ENCODE peak calls at places on chromosomes 1 and 21, in five cellular contexts. U is mammary epithelial cell, R is neural progenitor cell, Q is keratinocyte, V is PC-3. P is an unnamed sample.

GRCh38 chr1:241639653-241640148 is 468 bp downstream of the CHML start:
- DNase-seq in U (peak), R (peak), Q (no peak), V (no peak), P (peak)

GRCh38 chr21:36825683-36826082 is 126.8 kb downstream of the SIM2 start:
- DNase-seq in U (no peak), R (no peak), Q (no peak), V (no peak), P (no peak)

GRCh38 chr1:200226268-200226968 is 183.4 kb downstream of the ZNF281 start:
- DNase-seq in U (no peak), R (peak), Q (no peak), V (no peak), P (no peak)

GRCh38 chr1:43324810-43325209 is 12.8 kb upstream of the MPL start:
- DNase-seq in U (no peak), R (no peak), Q (no peak), V (no peak), P (no peak)

GRCh38 chr1:21492171-21492625 is 17.0 kb upstream of the ALPL start:
- DNase-seq in U (no peak), R (no peak), Q (no peak), V (no peak), P (no peak)

GRCh38 chr1:213997772-213998107 is 10.0 kb downstream of the PROX1 start:
- DNase-seq in U (no peak), R (no peak), Q (no peak), V (no peak), P (no peak)

GRCh38 chr1:38783659-38784229 is 75.8 kb downstream of the RRAGC start:
- DNase-seq in U (no peak), R (peak), Q (no peak), V (no peak), P (no peak)

GRCh38 chr1:60133848-60134247 is 60.3 kb upstream of the C1orf87 start:
- DNase-seq in U (no peak), R (no peak), Q (no peak), V (no peak), P (peak)

GRCh38 chr1:18394563-18395156 is 86.1 kb upstream of the KLHDC7A start:
- DNase-seq in U (no peak), R (no peak), Q (no peak), V (no peak), P (no peak)

GRCh38 chr1:95974586-95974985 is 740.6 kb downstream of the RWDD3 start:
- DNase-seq in U (no peak), R (no peak), Q (no peak), V (peak), P (peak)

GRCh38 chr1:24927473-24927872 is 2.6 kb downstream of the RUNX3 start:
- DNase-seq in U (no peak), R (no peak), Q (no peak), V (no peak), P (no peak)

GRCh38 chr1:24927886-24928630 is 2.0 kb downstream of the RUNX3 start:
- DNase-seq in U (no peak), R (peak), Q (no peak), V (no peak), P (no peak)

GRCh38 chr1:24926596-24927249 is 3.4 kb downstream of the RUNX3 start:
- DNase-seq in U (no peak), R (peak), Q (no peak), V (no peak), P (no peak)

GRCh38 chr1:24925082-24925779 is 4.8 kb downstream of the RUNX3 start:
- DNase-seq in U (no peak), R (no peak), Q (no peak), V (no peak), P (no peak)

DNA sequence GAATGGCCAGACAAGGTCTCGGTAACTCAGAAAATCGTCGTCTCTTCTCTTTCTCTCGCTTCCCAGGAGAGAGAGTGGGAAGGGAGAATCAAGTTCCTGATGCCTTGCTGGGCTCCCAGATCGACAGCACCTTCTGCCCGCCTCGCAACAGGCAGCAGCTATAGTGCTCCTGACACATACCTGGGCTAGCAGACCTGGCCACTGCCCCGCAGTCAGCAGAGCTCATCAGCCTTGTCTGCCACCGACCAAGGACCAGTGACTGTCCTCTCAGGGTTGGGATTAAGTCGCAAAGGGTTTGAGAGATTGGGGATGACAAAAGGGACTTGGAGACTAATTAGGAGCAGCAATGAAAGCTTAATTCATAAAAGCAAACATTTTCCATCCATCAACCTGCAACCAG is 4.1 kb downstream of the RUNX3 start:
- DNase-seq in U (no peak), R (no peak), Q (no peak), V (no peak), P (no peak)
- TF ChIP-seq EZH2 in U (no peak), R (no peak), Q (no peak), V (no peak), P (no peak)

GRCh38 chr1:50979964-50980363 is 9.9 kb downstream of the CDKN2C start:
- DNase-seq in U (no peak), R (no peak), Q (no peak), V (no peak), P (no peak)

GRCh38 chr1:50976890-50977574 is 7.0 kb downstream of the CDKN2C start:
- DNase-seq in U (peak), R (peak), Q (no peak), V (peak), P (peak)

GRCh38 chr1:50977575-50978143 is 7.6 kb downstream of the CDKN2C start:
- DNase-seq in U (peak), R (peak), Q (no peak), V (peak), P (peak)

GRCh38 chr1:50978852-50979781 is 9.1 kb downstream of the CDKN2C start:
- DNase-seq in U (no peak), R (peak), Q (no peak), V (peak), P (peak)

DNA sequence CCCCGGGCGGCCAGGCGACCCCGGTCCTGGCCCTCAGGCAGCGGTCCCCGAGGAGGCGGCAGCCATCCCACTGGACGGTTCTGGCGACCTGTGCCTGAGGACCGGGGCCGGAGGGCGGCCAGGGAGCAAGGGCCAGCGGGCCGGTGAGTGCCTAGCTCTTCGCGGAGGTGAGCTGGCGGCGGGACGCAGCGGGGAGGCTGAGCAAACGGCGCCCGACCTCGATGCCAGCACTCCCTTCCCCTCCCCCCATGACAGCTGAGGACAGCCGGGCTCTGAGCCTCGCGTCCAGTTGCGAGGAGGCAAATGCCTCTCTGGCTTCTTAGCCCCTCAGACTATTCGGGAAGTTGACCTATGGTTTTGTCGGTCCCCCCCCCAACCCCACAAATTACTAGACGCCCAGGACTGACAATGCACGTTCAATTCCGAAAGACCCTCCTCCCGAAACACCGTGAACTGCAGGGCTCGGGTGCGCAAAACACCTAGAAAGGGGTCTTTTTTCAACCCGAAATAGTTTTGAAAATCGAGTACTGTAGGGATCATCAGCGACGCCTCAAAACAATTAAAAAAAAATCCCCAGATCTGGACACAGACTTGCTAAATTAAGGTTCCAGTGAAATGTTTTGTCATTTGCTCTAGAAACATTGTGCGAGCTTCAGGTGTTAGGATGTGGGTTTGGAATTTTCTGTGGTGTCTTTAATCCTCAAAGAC is 8.3 kb downstream of the CDKN2C start:
- DNase-seq in U (peak), R (peak), Q (no peak), V (peak), P (peak)
- TF ChIP-seq EZH2 in U (no peak), R (peak), Q (no peak), V (no peak), P (no peak)

GRCh38 chr1:197918815-197919522 is 1.8 kb downstream of the LHX9 start:
- DNase-seq in U (no peak), R (peak), Q (no peak), V (no peak), P (no peak)
- TF ChIP-seq EZH2 in U (peak), R (peak), Q (no peak), V (no peak), P (peak)

DNA sequence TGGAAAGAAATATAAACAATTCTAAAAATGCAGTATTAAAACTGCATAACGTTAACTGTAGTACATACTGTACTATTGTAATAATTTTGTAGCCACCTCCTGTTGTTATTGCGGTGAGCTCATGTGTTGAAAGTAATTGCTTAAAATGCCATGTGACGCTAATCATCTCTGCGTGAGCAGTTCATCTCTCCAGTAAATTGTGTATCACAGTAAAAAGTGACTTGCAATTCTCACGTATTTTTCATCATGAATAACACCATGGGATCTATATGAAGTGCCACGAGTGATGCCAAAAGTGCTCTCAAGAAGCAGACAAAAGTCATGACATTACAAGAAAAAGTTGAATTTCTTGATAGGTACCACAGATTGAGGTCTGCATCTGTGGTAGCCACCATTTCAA is 82.4 kb upstream of the CYYR1 start:
- DNase-seq in U (no peak), R (no peak), Q (no peak), V (no peak), P (no peak)
- TF ChIP-seq EZH2 in U (no peak), R (no peak), Q (no peak), V (no peak), P (no peak)

GRCh38 chr1:44405041-44405803 is at the start of gene RNF220:
- DNase-seq in U (peak), R (peak), Q (no peak), V (peak), P (peak)
- TF ChIP-seq EZH2 in U (no peak), R (no peak), Q (no peak), V (no peak), P (peak)

DNA sequence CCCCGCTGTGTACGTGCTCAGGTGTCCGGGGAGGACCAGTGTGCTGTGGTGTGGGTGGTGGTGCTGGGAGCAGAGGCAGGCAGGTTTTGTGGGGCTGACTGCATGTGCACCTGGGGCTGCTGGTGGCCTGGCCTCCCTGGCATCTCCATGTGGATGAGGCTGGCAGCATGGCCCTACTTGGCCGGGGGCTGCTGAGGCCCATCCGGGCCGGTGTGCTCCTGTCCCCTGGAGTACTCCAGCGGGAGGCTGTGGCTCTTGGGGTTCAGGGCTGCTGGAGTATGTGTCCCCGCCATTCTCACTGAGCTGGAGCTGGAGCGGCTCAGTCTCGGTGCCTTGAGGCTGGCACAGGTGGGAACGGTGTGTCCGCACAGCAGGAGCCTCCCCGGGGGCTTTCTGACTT is 20.8 kb upstream of the PEX10 start:
- DNase-seq in U (no peak), R (no peak), Q (no peak), V (no peak), P (no peak)
- TF ChIP-seq EZH2 in U (no peak), R (no peak), Q (no peak), V (no peak), P (no peak)

GRCh38 chr1:177172866-177173265 is 2.1 kb downstream of the BRINP2 start:
- DNase-seq in U (no peak), R (no peak), Q (no peak), V (peak), P (no peak)

GRCh38 chr1:177173976-177174375 is 3.2 kb downstream of the BRINP2 start:
- DNase-seq in U (no peak), R (no peak), Q (no peak), V (no peak), P (no peak)

GRCh38 chr1:177171536-177172123 is 872 bp downstream of the BRINP2 start:
- DNase-seq in U (no peak), R (no peak), Q (no peak), V (no peak), P (peak)

GRCh38 chr1:177172331-177172730 is 1.6 kb downstream of the BRINP2 start:
- DNase-seq in U (no peak), R (no peak), Q (no peak), V (no peak), P (no peak)

GRCh38 chr1:177170756-177171535 is at the start of gene BRINP2:
- DNase-seq in U (peak), R (peak), Q (peak), V (peak), P (peak)
- TF ChIP-seq EZH2 in U (peak), R (peak), Q (peak), V (no peak), P (peak)

DNA sequence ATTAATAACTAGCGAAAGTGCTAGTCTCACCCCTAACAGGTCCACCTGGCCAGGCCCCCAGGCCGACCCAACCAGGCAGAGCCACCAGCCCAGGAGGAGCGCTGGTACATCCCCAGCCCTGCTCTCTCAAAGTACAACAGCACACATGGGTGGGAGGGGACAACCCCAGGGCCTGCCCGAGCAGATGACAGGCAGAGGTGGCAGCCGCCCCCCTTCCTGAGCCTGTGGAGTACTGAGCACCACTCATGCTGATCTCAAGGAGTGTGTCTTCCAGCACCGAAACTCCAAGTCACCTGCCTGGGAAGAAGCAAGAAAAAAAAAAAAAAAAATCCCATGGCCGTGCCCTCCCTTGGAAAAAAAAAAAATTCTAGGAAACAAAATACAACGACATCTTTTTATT is 62.5 kb downstream of the CASZ1 start:
- DNase-seq in U (peak), R (peak), Q (no peak), V (no peak), P (no peak)
- TF ChIP-seq EZH2 in U (no peak), R (no peak), Q (no peak), V (no peak), P (no peak)

GRCh38 chr1:197909346-197909745 is 6.9 kb downstream of the C1orf53 start:
- DNase-seq in U (no peak), R (no peak), Q (no peak), V (no peak), P (no peak)
- TF ChIP-seq EZH2 in U (no peak), R (no peak), Q (no peak), V (no peak), P (no peak)

GRCh38 chr1:63321061-63321787 is 1.1 kb upstream of the FOXD3 start:
- DNase-seq in U (no peak), R (peak), Q (no peak), V (no peak), P (no peak)

GRCh38 chr1:63320024-63320799 is 2.2 kb upstream of the FOXD3 start:
- DNase-seq in U (no peak), R (peak), Q (no peak), V (no peak), P (no peak)

GRCh38 chr1:63317814-63318156 is 4.6 kb upstream of the FOXD3 start:
- DNase-seq in U (no peak), R (no peak), Q (no peak), V (no peak), P (peak)

GRCh38 chr1:63318255-63319068 is 3.9 kb upstream of the FOXD3 start:
- DNase-seq in U (no peak), R (peak), Q (no peak), V (no peak), P (no peak)

GRCh38 chr1:63319069-63320023 is 3.0 kb upstream of the FOXD3 start:
- DNase-seq in U (no peak), R (peak), Q (no peak), V (no peak), P (no peak)
- TF ChIP-seq EZH2 in U (peak), R (peak), Q (no peak), V (no peak), P (peak)

P was measured in fibroblast of lung.